ENCODE peak calls at places on chromosomes 11 and 22, in four cellular contexts. One of them, this sample, is unnamed.

GRCh38 chr11:89235976-89236375 is 58.3 kb downstream of the TYR start:
- DNase-seq in T-helper 22 cell: no peak
- DNase-seq in amniotic epithelial cell: no peak
- DNase-seq in amniotic stem cell: no peak
- DNase-seq in this sample: no peak

GRCh38 chr22:20650294-20651207 is 123.4 kb upstream of the SERPIND1 start:
- DNase-seq in T-helper 22 cell: no peak
- DNase-seq in amniotic epithelial cell: no peak
- DNase-seq in amniotic stem cell: no peak
- DNase-seq in this sample: no peak

GRCh38 chr11:46222485-46223251 is 54.8 kb upstream of the CREB3L1 start:
- DNase-seq in T-helper 22 cell: no peak
- DNase-seq in amniotic epithelial cell: no peak
- DNase-seq in amniotic stem cell: no peak
- DNase-seq in this sample: no peak

GRCh38 chr11:86524603-86525352 is 147.6 kb downstream of the ME3 start:
- DNase-seq in T-helper 22 cell: no peak
- DNase-seq in amniotic epithelial cell: peak; percentile 87
- DNase-seq in amniotic stem cell: peak; percentile 8
- DNase-seq in this sample: no peak

GRCh38 chr22:48885271-48885918 is 942.3 kb downstream of the BRD1 start:
- DNase-seq in T-helper 22 cell: no peak
- DNase-seq in amniotic epithelial cell: no peak
- DNase-seq in amniotic stem cell: no peak
- DNase-seq in this sample: no peak

GRCh38 chr11:110097459-110098012 is 4.3 kb downstream of the ZC3H12C start:
- DNase-seq in T-helper 22 cell: no peak
- DNase-seq in amniotic epithelial cell: peak; percentile 61
- DNase-seq in amniotic stem cell: no peak
- DNase-seq in this sample: no peak

GRCh38 chr11:131038597-131038996 is 122.3 kb upstream of the SNX19 start:
- DNase-seq in T-helper 22 cell: no peak
- DNase-seq in amniotic epithelial cell: no peak
- DNase-seq in amniotic stem cell: no peak
- DNase-seq in this sample: no peak

GRCh38 chr11:101476186-101476585 is 107.6 kb downstream of the TRPC6 start:
- DNase-seq in T-helper 22 cell: no peak
- DNase-seq in amniotic epithelial cell: no peak
- DNase-seq in amniotic stem cell: no peak
- DNase-seq in this sample: no peak

GRCh38 chr11:114280696-114281095 is 15.5 kb upstream of the NNMT start:
- DNase-seq in T-helper 22 cell: no peak
- DNase-seq in amniotic epithelial cell: peak; percentile 94
- DNase-seq in amniotic stem cell: peak; percentile 63
- DNase-seq in this sample: no peak

GRCh38 chr11:101126551-101127347 is 2.9 kb downstream of the PGR start:
- DNase-seq in T-helper 22 cell: no peak
- DNase-seq in amniotic epithelial cell: peak; percentile 6
- DNase-seq in amniotic stem cell: no peak
- DNase-seq in this sample: no peak

GRCh38 chr11:38818720-38819119 is 2220.7 kb upstream of the RAG2 start:
- DNase-seq in T-helper 22 cell: no peak
- DNase-seq in amniotic epithelial cell: peak; percentile 8
- DNase-seq in amniotic stem cell: no peak
- DNase-seq in this sample: no peak

GRCh38 chr11:111097191-111097590 is 148.3 kb upstream of the POU2AF2 start:
- DNase-seq in T-helper 22 cell: no peak
- DNase-seq in amniotic epithelial cell: peak; percentile 75
- DNase-seq in amniotic stem cell: no peak
- DNase-seq in this sample: peak; percentile 25

GRCh38 chr11:118895093-118896039 is 11.7 kb downstream of the CXCR5 start:
- DNase-seq in T-helper 22 cell: peak; percentile 64
- DNase-seq in amniotic epithelial cell: no peak
- DNase-seq in amniotic stem cell: no peak
- DNase-seq in this sample: no peak

GRCh38 chr22:29330753-29331152 is 15.3 kb upstream of the RASL10A start:
- DNase-seq in T-helper 22 cell: no peak
- DNase-seq in amniotic epithelial cell: peak; percentile 70
- DNase-seq in amniotic stem cell: no peak
- DNase-seq in this sample: no peak

GRCh38 chr11:118418770-118419169 is 17.4 kb downstream of the ATP5MG start:
- DNase-seq in T-helper 22 cell: no peak
- DNase-seq in amniotic epithelial cell: no peak
- DNase-seq in amniotic stem cell: no peak
- DNase-seq in this sample: no peak

GRCh38 chr22:45462034-45462655 is 40.5 kb upstream of the FBLN1 start:
- DNase-seq in T-helper 22 cell: no peak
- DNase-seq in amniotic epithelial cell: no peak
- DNase-seq in amniotic stem cell: no peak
- DNase-seq in this sample: no peak

GRCh38 chr11:41382927-41383326 is 76.5 kb downstream of the LRRC4C start:
- DNase-seq in T-helper 22 cell: no peak
- DNase-seq in amniotic epithelial cell: no peak
- DNase-seq in amniotic stem cell: no peak
- DNase-seq in this sample: no peak

GRCh38 chr11:88480217-88480616 is 142.7 kb upstream of the CTSC start:
- DNase-seq in T-helper 22 cell: no peak
- DNase-seq in amniotic epithelial cell: peak; percentile 83
- DNase-seq in amniotic stem cell: peak; percentile 9
- DNase-seq in this sample: peak; percentile 93

GRCh38 chr11:19474954-19475811 is 234.4 kb upstream of the E2F8 start:
- DNase-seq in T-helper 22 cell: no peak
- DNase-seq in amniotic epithelial cell: no peak
- DNase-seq in amniotic stem cell: no peak
- DNase-seq in this sample: no peak

GRCh38 chr22:23267225-23268043 is 87.1 kb downstream of the BCR start:
- DNase-seq in T-helper 22 cell: no peak
- DNase-seq in amniotic epithelial cell: no peak
- DNase-seq in amniotic stem cell: no peak
- DNase-seq in this sample: no peak

GRCh38 chr11:87743002-87743401 is 432.2 kb downstream of the RAB38 start:
- DNase-seq in T-helper 22 cell: no peak
- DNase-seq in amniotic epithelial cell: no peak
- DNase-seq in amniotic stem cell: no peak
- DNase-seq in this sample: no peak

GRCh38 chr22:23837911-23838685 is 708 bp downstream of the DERL3 start:
- DNase-seq in T-helper 22 cell: no peak
- DNase-seq in amniotic epithelial cell: no peak
- DNase-seq in amniotic stem cell: no peak
- DNase-seq in this sample: no peak

GRCh38 chr11:122439911-122440782 is 215.4 kb upstream of the UBASH3B start:
- DNase-seq in T-helper 22 cell: no peak
- DNase-seq in amniotic epithelial cell: peak; percentile 74
- DNase-seq in amniotic stem cell: no peak
- DNase-seq in this sample: no peak

GRCh38 chr11:17776213-17776875 is 41.8 kb downstream of the KCNC1 start:
- DNase-seq in T-helper 22 cell: no peak
- DNase-seq in amniotic epithelial cell: no peak
- DNase-seq in amniotic stem cell: no peak
- DNase-seq in this sample: no peak

GRCh38 chr11:92628401-92629292 is 340.8 kb upstream of the MTNR1B start:
- DNase-seq in T-helper 22 cell: no peak
- DNase-seq in amniotic epithelial cell: no peak
- DNase-seq in amniotic stem cell: no peak
- DNase-seq in this sample: peak; percentile 49

GRCh38 chr11:75432911-75433321 is at the start of gene KLHL35:
- DNase-seq in T-helper 22 cell: no peak
- DNase-seq in amniotic epithelial cell: no peak
- DNase-seq in amniotic stem cell: no peak
- DNase-seq in this sample: no peak

GRCh38 chr22:44400763-44401060 is 88.0 kb upstream of the SHISAL1 start:
- DNase-seq in T-helper 22 cell: no peak
- DNase-seq in amniotic epithelial cell: no peak
- DNase-seq in amniotic stem cell: no peak
- DNase-seq in this sample: no peak